ENCODE peak calls at places on chromosomes 13 and 19, in nine cellular contexts. One of them, this sample, is unnamed. For H3K4me1, the result is how much of the 10 kb centered on the place peaks cover.

GRCh38 chr13:109743706-109744453 is 42.5 kb downstream of the IRS2 start:
- DNase-seq in vagina: peak
- DNase-seq in SJSA1: peak
- DNase-seq in left lung: no peak
- DNase-seq in right atrium auricular region: no peak
- DNase-seq in upper lobe of right lung: no peak
- DNase-seq in CD4-positive, CD25-positive, alpha-beta regulatory T cell: no peak
- DNase-seq in GM23338: no peak
- DNase-seq in cardiac muscle cell: peak
- DNase-seq in this sample: no peak

GRCh38 chr13:42361701-42362100 is 89.7 kb downstream of the AKAP11 start:
- DNase-seq in vagina: no peak
- DNase-seq in SJSA1: no peak
- DNase-seq in left lung: no peak
- DNase-seq in right atrium auricular region: no peak
- DNase-seq in upper lobe of right lung: no peak
- DNase-seq in CD4-positive, CD25-positive, alpha-beta regulatory T cell: no peak
- DNase-seq in GM23338: no peak
- DNase-seq in cardiac muscle cell: no peak
- DNase-seq in this sample: no peak

GRCh38 chr19:46976845-46977320 is 42.8 kb upstream of the NPAS1 start:
- DNase-seq in vagina: no peak
- DNase-seq in SJSA1: peak
- DNase-seq in left lung: no peak
- DNase-seq in right atrium auricular region: peak
- DNase-seq in upper lobe of right lung: no peak
- DNase-seq in CD4-positive, CD25-positive, alpha-beta regulatory T cell: no peak
- DNase-seq in GM23338: peak
- DNase-seq in cardiac muscle cell: peak
- DNase-seq in this sample: peak

GRCh38 chr19:38478273-38478971 is 44.9 kb downstream of the RYR1 start:
- DNase-seq in vagina: no peak
- DNase-seq in SJSA1: no peak
- DNase-seq in left lung: no peak
- DNase-seq in right atrium auricular region: no peak
- DNase-seq in upper lobe of right lung: no peak
- DNase-seq in CD4-positive, CD25-positive, alpha-beta regulatory T cell: peak
- DNase-seq in GM23338: peak
- DNase-seq in cardiac muscle cell: peak
- DNase-seq in this sample: no peak

GRCh38 chr13:101529419-101529818 is 76.9 kb downstream of the ITGBL1 start:
- DNase-seq in vagina: no peak
- DNase-seq in SJSA1: no peak
- DNase-seq in left lung: no peak
- DNase-seq in right atrium auricular region: no peak
- DNase-seq in upper lobe of right lung: no peak
- DNase-seq in CD4-positive, CD25-positive, alpha-beta regulatory T cell: no peak
- DNase-seq in GM23338: no peak
- DNase-seq in cardiac muscle cell: peak
- DNase-seq in this sample: peak

GRCh38 chr13:85853161-85853894 is 54.1 kb upstream of the SLITRK6 start:
- DNase-seq in vagina: no peak
- DNase-seq in SJSA1: no peak
- DNase-seq in left lung: no peak
- DNase-seq in right atrium auricular region: no peak
- DNase-seq in upper lobe of right lung: no peak
- DNase-seq in CD4-positive, CD25-positive, alpha-beta regulatory T cell: no peak
- DNase-seq in GM23338: no peak
- DNase-seq in cardiac muscle cell: no peak
- DNase-seq in this sample: no peak

GRCh38 chr13:106117640-106118039 is 417.8 kb downstream of the EFNB2 start:
- DNase-seq in vagina: no peak
- DNase-seq in SJSA1: no peak
- DNase-seq in left lung: no peak
- DNase-seq in right atrium auricular region: no peak
- DNase-seq in upper lobe of right lung: no peak
- DNase-seq in CD4-positive, CD25-positive, alpha-beta regulatory T cell: no peak
- DNase-seq in GM23338: no peak
- DNase-seq in cardiac muscle cell: no peak
- DNase-seq in this sample: no peak

GRCh38 chr19:36331353-36332228 is 47.4 kb downstream of the ZFP14 start:
- DNase-seq in vagina: peak
- DNase-seq in SJSA1: no peak
- DNase-seq in left lung: peak
- DNase-seq in right atrium auricular region: peak
- DNase-seq in upper lobe of right lung: peak
- DNase-seq in CD4-positive, CD25-positive, alpha-beta regulatory T cell: peak
- DNase-seq in GM23338: peak
- DNase-seq in cardiac muscle cell: peak
- DNase-seq in this sample: peak

GRCh38 chr19:2613507-2614295 is 88.8 kb downstream of the GNG7 start:
- DNase-seq in vagina: no peak
- DNase-seq in SJSA1: no peak
- DNase-seq in left lung: peak
- DNase-seq in right atrium auricular region: no peak
- DNase-seq in upper lobe of right lung: peak
- DNase-seq in CD4-positive, CD25-positive, alpha-beta regulatory T cell: peak
- DNase-seq in GM23338: peak
- DNase-seq in cardiac muscle cell: peak
- DNase-seq in this sample: peak

GRCh38 chr19:2645816-2646215 is 56.7 kb downstream of the GNG7 start:
- DNase-seq in vagina: no peak
- DNase-seq in SJSA1: no peak
- DNase-seq in left lung: no peak
- DNase-seq in right atrium auricular region: no peak
- DNase-seq in upper lobe of right lung: no peak
- DNase-seq in CD4-positive, CD25-positive, alpha-beta regulatory T cell: no peak
- DNase-seq in GM23338: no peak
- DNase-seq in cardiac muscle cell: no peak
- DNase-seq in this sample: no peak

GRCh38 chr19:34448191-34448590 is 20.0 kb downstream of the UBA2 start:
- DNase-seq in vagina: no peak
- DNase-seq in SJSA1: no peak
- DNase-seq in left lung: no peak
- DNase-seq in right atrium auricular region: no peak
- DNase-seq in upper lobe of right lung: no peak
- DNase-seq in CD4-positive, CD25-positive, alpha-beta regulatory T cell: no peak
- DNase-seq in GM23338: no peak
- DNase-seq in cardiac muscle cell: no peak
- DNase-seq in this sample: no peak

GRCh38 chr19:47094557-47095517 is 18.7 kb downstream of the ZC3H4 start:
- DNase-seq in vagina: no peak
- DNase-seq in SJSA1: no peak
- DNase-seq in left lung: peak
- DNase-seq in right atrium auricular region: no peak
- DNase-seq in upper lobe of right lung: peak
- DNase-seq in CD4-positive, CD25-positive, alpha-beta regulatory T cell: peak
- DNase-seq in GM23338: no peak
- DNase-seq in cardiac muscle cell: no peak
- DNase-seq in this sample: no peak

GRCh38 chr13:62246581-62246980 is 830.9 kb upstream of the PCDH20 start:
- DNase-seq in vagina: no peak
- DNase-seq in SJSA1: no peak
- DNase-seq in left lung: no peak
- DNase-seq in right atrium auricular region: no peak
- DNase-seq in upper lobe of right lung: no peak
- DNase-seq in CD4-positive, CD25-positive, alpha-beta regulatory T cell: no peak
- DNase-seq in GM23338: no peak
- DNase-seq in cardiac muscle cell: no peak
- DNase-seq in this sample: no peak

GRCh38 chr13:44210525-44210924 is 163.1 kb upstream of the SERP2 start:
- DNase-seq in vagina: no peak
- DNase-seq in SJSA1: no peak
- DNase-seq in left lung: no peak
- DNase-seq in right atrium auricular region: no peak
- DNase-seq in upper lobe of right lung: no peak
- DNase-seq in CD4-positive, CD25-positive, alpha-beta regulatory T cell: no peak
- DNase-seq in GM23338: no peak
- DNase-seq in cardiac muscle cell: no peak
- DNase-seq in this sample: no peak

GRCh38 chr13:35917942-35918645 is 213.1 kb downstream of the DCLK1 start:
- DNase-seq in vagina: no peak
- DNase-seq in SJSA1: no peak
- DNase-seq in left lung: no peak
- DNase-seq in right atrium auricular region: no peak
- DNase-seq in upper lobe of right lung: no peak
- DNase-seq in CD4-positive, CD25-positive, alpha-beta regulatory T cell: no peak
- DNase-seq in GM23338: no peak
- DNase-seq in cardiac muscle cell: no peak
- DNase-seq in this sample: no peak

GRCh38 chr13:104832265-104832664 is 1703.2 kb downstream of the EFNB2 start:
- DNase-seq in vagina: no peak
- DNase-seq in SJSA1: no peak
- DNase-seq in left lung: no peak
- DNase-seq in right atrium auricular region: no peak
- DNase-seq in upper lobe of right lung: no peak
- DNase-seq in CD4-positive, CD25-positive, alpha-beta regulatory T cell: no peak
- DNase-seq in GM23338: peak
- DNase-seq in cardiac muscle cell: no peak
- DNase-seq in this sample: no peak

GRCh38 chr13:37403776-37404497 is 194.6 kb downstream of the POSTN start:
- DNase-seq in vagina: no peak
- DNase-seq in SJSA1: peak
- DNase-seq in left lung: no peak
- DNase-seq in right atrium auricular region: no peak
- DNase-seq in upper lobe of right lung: no peak
- DNase-seq in CD4-positive, CD25-positive, alpha-beta regulatory T cell: no peak
- DNase-seq in GM23338: no peak
- DNase-seq in cardiac muscle cell: peak
- DNase-seq in this sample: no peak

GRCh38 chr19:38213911-38214625 is 10.0 kb downstream of the DPF1 start:
- DNase-seq in vagina: no peak
- DNase-seq in SJSA1: peak
- DNase-seq in left lung: no peak
- DNase-seq in right atrium auricular region: no peak
- DNase-seq in upper lobe of right lung: no peak
- DNase-seq in CD4-positive, CD25-positive, alpha-beta regulatory T cell: peak
- DNase-seq in GM23338: peak
- DNase-seq in cardiac muscle cell: peak
- DNase-seq in this sample: no peak

GRCh38 chr13:48255954-48256353 is 22.9 kb downstream of the ITM2B start:
- DNase-seq in vagina: no peak
- DNase-seq in SJSA1: no peak
- DNase-seq in left lung: no peak
- DNase-seq in right atrium auricular region: no peak
- DNase-seq in upper lobe of right lung: no peak
- DNase-seq in CD4-positive, CD25-positive, alpha-beta regulatory T cell: no peak
- DNase-seq in GM23338: no peak
- DNase-seq in cardiac muscle cell: no peak
- DNase-seq in this sample: no peak

GRCh38 chr19:1063909-1064660 is 2.9 kb upstream of the ARHGAP45 start:
- DNase-seq in vagina: no peak
- DNase-seq in SJSA1: no peak
- DNase-seq in left lung: no peak
- DNase-seq in right atrium auricular region: no peak
- DNase-seq in upper lobe of right lung: no peak
- DNase-seq in CD4-positive, CD25-positive, alpha-beta regulatory T cell: no peak
- DNase-seq in GM23338: peak
- DNase-seq in cardiac muscle cell: no peak
- DNase-seq in this sample: no peak

GRCh38 chr19:33418461-33418860 is 45.0 kb downstream of the CEBPG start:
- DNase-seq in vagina: no peak
- DNase-seq in SJSA1: no peak
- DNase-seq in left lung: peak
- DNase-seq in right atrium auricular region: no peak
- DNase-seq in upper lobe of right lung: no peak
- DNase-seq in CD4-positive, CD25-positive, alpha-beta regulatory T cell: no peak
- DNase-seq in GM23338: no peak
- DNase-seq in cardiac muscle cell: no peak
- DNase-seq in this sample: no peak

GRCh38 chr19:5435642-5436017 is 19.6 kb upstream of the ZNRF4 start:
- DNase-seq in vagina: no peak
- DNase-seq in SJSA1: no peak
- DNase-seq in left lung: no peak
- DNase-seq in right atrium auricular region: no peak
- DNase-seq in upper lobe of right lung: no peak
- DNase-seq in CD4-positive, CD25-positive, alpha-beta regulatory T cell: no peak
- DNase-seq in GM23338: no peak
- DNase-seq in cardiac muscle cell: no peak
- DNase-seq in this sample: no peak
- H3K4me3 ChIP-seq in vagina: no peak
- H3K4me3 ChIP-seq in SJSA1: no peak
- H3K4me3 ChIP-seq in left lung: no peak
- H3K4me3 ChIP-seq in right atrium auricular region: no peak
- H3K4me3 ChIP-seq in upper lobe of right lung: no peak
- H3K4me3 ChIP-seq in CD4-positive, CD25-positive, alpha-beta regulatory T cell: no peak
- H3K4me3 ChIP-seq in GM23338: peak
- H3K4me3 ChIP-seq in cardiac muscle cell: no peak
- H3K4me3 ChIP-seq in this sample: no peak

DNA sequence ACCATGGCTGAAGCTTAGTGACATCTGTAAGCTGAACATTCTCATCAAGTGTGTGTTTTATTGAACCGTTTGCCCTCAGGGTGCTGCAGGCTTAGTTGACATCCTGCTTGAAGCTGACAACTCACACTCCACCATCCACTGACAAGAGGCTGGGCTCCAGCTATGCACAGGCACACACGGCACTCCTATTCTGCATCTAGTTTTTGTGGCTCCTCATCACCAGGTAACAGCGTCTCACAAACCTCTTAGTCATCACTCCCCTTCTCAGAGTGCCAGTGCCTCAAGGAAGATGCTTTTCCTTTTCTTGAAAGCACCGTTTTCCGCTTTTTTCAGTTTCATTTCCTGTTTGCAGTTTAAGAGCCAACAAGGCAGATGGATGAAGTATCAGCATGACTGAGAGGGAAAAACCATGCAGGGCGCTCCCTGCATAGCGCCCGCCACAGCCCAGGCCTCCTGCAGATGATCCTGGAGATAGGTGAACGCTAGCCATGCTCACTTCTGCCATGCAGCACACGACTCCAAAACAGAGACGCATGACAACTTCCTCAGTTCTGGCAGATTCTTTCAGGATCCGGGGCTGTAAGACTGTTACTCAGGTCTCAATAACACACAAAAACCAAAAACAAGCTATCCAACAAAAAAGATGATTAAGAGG is 491.3 kb downstream of the COG6 start:
- DNase-seq in vagina: no peak
- DNase-seq in SJSA1: no peak
- DNase-seq in left lung: no peak
- DNase-seq in right atrium auricular region: no peak
- DNase-seq in upper lobe of right lung: no peak
- DNase-seq in CD4-positive, CD25-positive, alpha-beta regulatory T cell: no peak
- DNase-seq in GM23338: no peak
- DNase-seq in cardiac muscle cell: no peak
- DNase-seq in this sample: no peak
- H3K4me1 ChIP-seq in vagina: under half
- H3K4me1 ChIP-seq in SJSA1: under half
- H3K4me1 ChIP-seq in left lung: under half
- H3K4me1 ChIP-seq in right atrium auricular region: under half
- H3K4me1 ChIP-seq in upper lobe of right lung: under half
- H3K4me1 ChIP-seq in CD4-positive, CD25-positive, alpha-beta regulatory T cell: under half
- H3K4me1 ChIP-seq in GM23338: under half
- H3K4me1 ChIP-seq in cardiac muscle cell: under half
- H3K4me1 ChIP-seq in this sample: under half

GRCh38 chr19:50431343-50432220 is 1.1 kb upstream of the MYBPC2 start:
- DNase-seq in vagina: no peak
- DNase-seq in SJSA1: peak
- DNase-seq in left lung: peak
- DNase-seq in right atrium auricular region: peak
- DNase-seq in upper lobe of right lung: peak
- DNase-seq in CD4-positive, CD25-positive, alpha-beta regulatory T cell: peak
- DNase-seq in GM23338: peak
- DNase-seq in cardiac muscle cell: peak
- DNase-seq in this sample: peak
- H3K4me3 ChIP-seq in vagina: peak
- H3K4me3 ChIP-seq in SJSA1: peak
- H3K4me3 ChIP-seq in left lung: peak
- H3K4me3 ChIP-seq in right atrium auricular region: peak
- H3K4me3 ChIP-seq in upper lobe of right lung: peak
- H3K4me3 ChIP-seq in CD4-positive, CD25-positive, alpha-beta regulatory T cell: peak
- H3K4me3 ChIP-seq in GM23338: peak
- H3K4me3 ChIP-seq in cardiac muscle cell: peak
- H3K4me3 ChIP-seq in this sample: peak

GRCh38 chr13:27549406-27549981 is 70.8 kb downstream of the LNX2 start:
- DNase-seq in vagina: no peak
- DNase-seq in SJSA1: no peak
- DNase-seq in left lung: no peak
- DNase-seq in right atrium auricular region: no peak
- DNase-seq in upper lobe of right lung: no peak
- DNase-seq in CD4-positive, CD25-positive, alpha-beta regulatory T cell: no peak
- DNase-seq in GM23338: no peak
- DNase-seq in cardiac muscle cell: peak
- DNase-seq in this sample: no peak
- H3K4me1 ChIP-seq in vagina: under half
- H3K4me1 ChIP-seq in SJSA1: under half
- H3K4me1 ChIP-seq in left lung: under half
- H3K4me1 ChIP-seq in right atrium auricular region: under half
- H3K4me1 ChIP-seq in upper lobe of right lung: under half
- H3K4me1 ChIP-seq in CD4-positive, CD25-positive, alpha-beta regulatory T cell: under half
- H3K4me1 ChIP-seq in GM23338: under half
- H3K4me1 ChIP-seq in cardiac muscle cell: under half
- H3K4me1 ChIP-seq in this sample: under half

This sample was measured in tibial artery.